ENCODE peak calls at places on chromosomes 6 and 20, in four cellular contexts. J is IMR-90, K is H9, V is H1. H is an unnamed sample.

GRCh38 chr6:9704989-9705388 is 709.9 kb downstream of the TFAP2A start:
- DNase-seq in V (no peak), K (no peak), J (no peak), H (no peak)

GRCh38 chr6:168105813-168106660 is 27.0 kb upstream of the FRMD1 start:
- DNase-seq in K (no peak), V (no peak), J (no peak), H (no peak)

GRCh38 chr6:154951400-154952200 is 43.5 kb upstream of the TIAM2 start:
- DNase-seq in J (no peak), V (no peak), K (no peak), H (no peak)

GRCh38 chr20:56381501-56381900 is 10.5 kb downstream of the AURKA start:
- DNase-seq in V (no peak), K (no peak), J (no peak), H (no peak)

GRCh38 chr6:628772-629171 is 28.1 kb downstream of the HUS1B start:
- DNase-seq in V (no peak), J (no peak), K (no peak), H (no peak)

GRCh38 chr6:46128476-46128875 is 1.3 kb upstream of the ENPP4 start:
- DNase-seq in K (no peak), J (no peak), V (no peak), H (no peak)

GRCh38 chr6:158040051-158040803 is 58.6 kb downstream of the SYNJ2 start:
- DNase-seq in J (peak), K (no peak), V (no peak), H (peak)

GRCh38 chr6:5078121-5078695 is 6.9 kb upstream of the PPP1R3G start:
- DNase-seq in V (no peak), J (no peak), K (no peak), H (peak)

GRCh38 chr6:3202999-3203696 is 24.3 kb downstream of the TUBB2B start:
- DNase-seq in J (peak), V (no peak), K (no peak), H (no peak)

GRCh38 chr6:152301021-152301805 is 335.9 kb downstream of the SYNE1 start:
- DNase-seq in J (peak), V (no peak), K (no peak), H (no peak)

GRCh38 chr6:169710009-169710408 is 8.1 kb downstream of the C6orf120 start:
- DNase-seq in K (no peak), J (no peak), V (no peak), H (no peak)

GRCh38 chr6:13710552-13711383 is 867 bp downstream of the RANBP9 start:
- DNase-seq in K (peak), J (no peak), V (peak), H (peak)

GRCh38 chr20:15446373-15446772 is 1109.0 kb upstream of the FLRT3 start:
- DNase-seq in V (no peak), J (no peak), K (no peak), H (no peak)

GRCh38 chr6:126723541-126724170 is 383.7 kb downstream of the CENPW start:
- DNase-seq in V (no peak), K (no peak), J (no peak), H (no peak)

GRCh38 chr6:5827061-5828037 is 179.4 kb downstream of the NRN1 start:
- DNase-seq in K (no peak), V (no peak), J (no peak), H (no peak)

GRCh38 chr20:2799688-2800589 is 488 bp downstream of the CPXM1 start:
- DNase-seq in J (peak), V (peak), K (peak), H (peak)

GRCh38 chr20:36085686-36086267 is 68.8 kb upstream of the EPB41L1 start:
- DNase-seq in J (peak), K (peak), V (no peak), H (peak)

GRCh38 chr6:124714728-124715127 is 247.5 kb upstream of the RNF217 start:
- DNase-seq in V (no peak), K (no peak), J (no peak), H (no peak)

GRCh38 chr20:24949756-24950127 is 673 bp downstream of the CST7 start:
- DNase-seq in K (peak), J (no peak), V (peak), H (peak)

GRCh38 chr6:11712760-11713159 is 65.8 kb downstream of the ADTRP start:
- DNase-seq in J (peak), V (no peak), K (no peak), H (no peak)

GRCh38 chr20:34747479-34747878 is 43.3 kb downstream of the TP53INP2 start:
- DNase-seq in V (no peak), K (no peak), J (no peak), H (no peak)

GRCh38 chr20:25050082-25050481 is 7.9 kb downstream of the ACSS1 start:
- DNase-seq in J (no peak), V (no peak), K (no peak), H (no peak)

GRCh38 chr6:13453771-13454251 is 33.6 kb downstream of the GFOD1 start:
- DNase-seq in K (no peak), V (no peak), J (peak), H (no peak)

GRCh38 chr6:44473870-44474631 is 86.5 kb downstream of the CDC5L start:
- DNase-seq in J (no peak), K (no peak), V (no peak), H (no peak)

GRCh38 chr6:167825759-167826229 is 917 bp upstream of the AFDN start:
- DNase-seq in J (no peak), K (peak), V (peak), H (peak)

DNA sequence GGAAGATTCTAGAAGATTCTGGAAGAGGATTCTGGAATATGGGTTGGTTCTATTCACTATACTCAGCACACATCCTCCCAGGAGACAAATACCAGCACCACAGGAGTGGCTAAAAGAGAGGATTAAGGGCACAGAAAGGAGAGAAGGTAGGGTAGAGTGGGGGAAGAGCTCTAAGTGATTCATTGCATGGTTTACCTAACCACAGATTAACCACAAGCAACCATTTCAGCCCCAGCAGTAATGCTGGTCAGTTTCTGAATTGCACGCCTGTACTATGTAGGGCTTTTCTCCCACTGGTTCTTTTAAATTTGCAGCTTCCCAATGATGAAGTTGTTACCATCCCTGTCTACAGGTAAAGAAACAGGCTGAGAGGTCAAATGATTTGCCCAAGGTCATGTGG is 192.7 kb upstream of the PMEPA1 start:
- DNase-seq in K (no peak), V (no peak), J (peak), H (no peak)
- H3K56ac ChIP-seq in K (no peak), V (no peak), J (no peak), H (no peak)

GRCh38 chr6:35078896-35079295 is 62.2 kb downstream of the TCP11 start:
- DNase-seq in V (no peak), J (no peak), K (no peak), H (no peak)
- H3K56ac ChIP-seq in V (no peak), J (no peak), K (no peak), H (no peak)

DNA sequence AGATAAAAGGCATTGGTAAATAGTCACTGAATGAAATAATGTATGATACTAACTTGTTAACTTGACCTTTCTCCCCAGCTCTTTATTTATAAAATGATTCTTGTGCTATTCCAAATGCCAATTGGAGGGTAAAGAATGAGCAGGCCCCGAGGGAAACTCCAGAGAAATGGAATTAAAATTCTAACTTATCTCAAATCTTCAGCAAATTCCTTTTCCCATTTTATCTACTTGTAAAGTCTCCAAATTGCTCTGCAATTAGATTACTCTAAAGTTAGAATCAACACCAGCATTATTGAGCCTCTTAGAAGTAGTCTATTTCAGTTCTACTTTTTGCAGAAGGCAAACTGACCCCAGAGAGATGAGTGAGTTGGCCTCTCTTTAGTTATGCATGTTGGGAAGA is 165.9 kb upstream of the PREP start:
- DNase-seq in K (no peak), J (no peak), V (no peak), H (no peak)
- H3K56ac ChIP-seq in K (no peak), J (no peak), V (no peak), H (no peak)

DNA sequence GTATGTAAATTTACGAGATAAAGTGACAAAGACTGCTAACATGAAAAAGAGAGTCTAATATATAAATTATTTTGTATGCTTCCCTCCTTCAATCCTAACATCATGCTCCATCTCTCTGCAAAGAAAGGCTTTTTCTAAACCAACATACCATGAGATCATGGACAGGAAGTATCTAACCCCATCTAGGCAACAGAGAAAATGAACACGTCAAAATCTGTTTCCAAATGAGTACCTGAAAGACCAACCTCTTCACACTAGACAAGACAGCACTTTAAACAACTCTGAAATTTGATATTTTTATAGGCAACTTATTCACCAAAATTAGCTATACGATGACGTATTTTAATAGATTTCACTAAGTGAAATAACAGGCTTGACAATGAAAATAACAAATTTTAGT is 54.6 kb downstream of the MAN1A1 start:
- DNase-seq in K (no peak), V (no peak), J (no peak), H (no peak)
- H3K56ac ChIP-seq in K (no peak), V (no peak), J (no peak), H (no peak)